ENCODE peak calls at places on chromosomes 12 and 14, in nine cellular contexts. D, U, A, V, Y, Q, B, F and H are unnamed samples.
A peak's percentile ranks its signal among the peaks of the same experiment; 100 is the strongest.

GRCh38 chr12:109595321-109595902 is 21.8 kb downstream of the MVK start:
- DNase-seq in D (no peak), U (no peak), A (no peak), V (no peak), Y (no peak), Q (no peak), B (peak; percentile 46), F (no peak), H (no peak)

GRCh38 chr14:43410631-43411030 is 1096.5 kb downstream of the FSCB start:
- DNase-seq in D (no peak), U (no peak), A (peak; percentile 13), V (peak; percentile 63), Y (no peak), Q (peak; percentile 48), B (no peak), F (no peak), H (no peak)

GRCh38 chr12:68250454-68250853 is 3.0 kb downstream of the IL22 start:
- DNase-seq in D (no peak), U (no peak), A (no peak), V (no peak), Y (no peak), Q (no peak), B (no peak), F (no peak), H (no peak)

GRCh38 chr12:53604581-53604980 is 21.6 kb downstream of the ATF7 start:
- DNase-seq in D (no peak), U (no peak), A (no peak), V (no peak), Y (no peak), Q (no peak), B (no peak), F (no peak), H (no peak)

GRCh38 chr14:55832122-55832911 is 252.3 kb downstream of the KTN1 start:
- DNase-seq in D (no peak), U (no peak), A (no peak), V (no peak), Y (peak; percentile 82), Q (no peak), B (no peak), F (no peak), H (peak; percentile 35)

GRCh38 chr14:92456215-92457017 is 57.2 kb upstream of the RIN3 start:
- DNase-seq in D (peak; percentile 16), U (peak; percentile 33), A (peak; percentile 67), V (peak; percentile 86), Y (peak; percentile 63), Q (peak; percentile 91), B (peak; percentile 26), F (no peak), H (peak; percentile 85)

GRCh38 chr14:101383737-101384338 is 177.5 kb upstream of the DIO3 start:
- DNase-seq in D (no peak), U (no peak), A (no peak), V (no peak), Y (no peak), Q (no peak), B (no peak), F (no peak), H (no peak)

GRCh38 chr12:6369916-6370575 is 5.3 kb downstream of the SCNN1A start:
- DNase-seq in D (no peak), U (no peak), A (no peak), V (peak; percentile 43), Y (no peak), Q (peak; percentile 45), B (no peak), F (peak; percentile 46), H (no peak)

GRCh38 chr12:28893365-28893764 is 255.7 kb upstream of the FAR2 start:
- DNase-seq in D (no peak), U (no peak), A (no peak), V (no peak), Y (no peak), Q (no peak), B (no peak), F (no peak), H (no peak)

GRCh38 chr14:99035268-99035667 is 236.7 kb downstream of the BCL11B start:
- DNase-seq in D (no peak), U (no peak), A (no peak), V (no peak), Y (peak; percentile 1), Q (no peak), B (no peak), F (no peak), H (no peak)

GRCh38 chr14:51176819-51177218 is 63.2 kb upstream of the TMX1 start:
- DNase-seq in D (no peak), U (no peak), A (no peak), V (no peak), Y (no peak), Q (no peak), B (no peak), F (no peak), H (no peak)

GRCh38 chr12:88493651-88494050 is 86.6 kb downstream of the KITLG start:
- DNase-seq in D (no peak), U (peak; percentile 2), A (no peak), V (no peak), Y (no peak), Q (no peak), B (no peak), F (no peak), H (no peak)

GRCh38 chr14:34181308-34181707 is 230.4 kb upstream of the EGLN3 start:
- DNase-seq in D (no peak), U (peak; percentile 79), A (no peak), V (no peak), Y (no peak), Q (no peak), B (no peak), F (no peak), H (no peak)

GRCh38 chr12:7142057-7142644 is 12.0 kb downstream of the CLSTN3 start:
- DNase-seq in D (no peak), U (peak; percentile 12), A (peak; percentile 78), V (peak; percentile 95), Y (peak; percentile 12), Q (peak; percentile 72), B (peak; percentile 50), F (no peak), H (peak; percentile 73)

GRCh38 chr14:101826359-101826758 is 64.8 kb downstream of the PPP2R5C start:
- DNase-seq in D (no peak), U (no peak), A (no peak), V (no peak), Y (no peak), Q (no peak), B (no peak), F (no peak), H (no peak)

GRCh38 chr14:92687681-92688433 is 60.6 kb downstream of the LGMN start:
- DNase-seq in D (peak; percentile 52), U (peak; percentile 65), A (peak; percentile 57), V (peak; percentile 79), Y (no peak), Q (peak; percentile 80), B (no peak), F (peak; percentile 81), H (no peak)

GRCh38 chr14:92998957-92999356 is 76.0 kb downstream of the CHGA start:
- DNase-seq in D (no peak), U (no peak), A (no peak), V (no peak), Y (no peak), Q (no peak), B (no peak), F (no peak), H (no peak)